ENCODE peak calls at places on chromosomes 13 and 19, in ten cellular contexts. K, I, Q, R, Z, A, H, Y, N and S are unnamed samples.

GRCh38 chr13:111046590-111047141 is 68.4 kb upstream of the ARHGEF7 start:
- DNase-seq in K (no peak), I (peak), Q (no peak), R (no peak), Z (peak), A (no peak), H (no peak), Y (no peak), N (no peak), S (no peak)

GRCh38 chr19:29263305-29264080 is 50.5 kb upstream of the UQCRFS1 start:
- DNase-seq in K (peak), I (no peak), Q (peak), R (no peak), Z (peak), A (peak), H (no peak), Y (no peak), N (no peak), S (peak)

GRCh38 chr19:2495130-2495641 is 19.3 kb downstream of the GADD45B start:
- DNase-seq in K (no peak), I (peak), Q (no peak), R (no peak), Z (no peak), A (peak), H (no peak), Y (peak), N (peak), S (no peak)

GRCh38 chr19:4913996-4914735 is 4.9 kb downstream of the UHRF1 start:
- DNase-seq in K (no peak), I (no peak), Q (peak), R (no peak), Z (no peak), A (no peak), H (no peak), Y (no peak), N (no peak), S (no peak)

GRCh38 chr13:51525567-51526165 is 58.6 kb upstream of the WDFY2 start:
- DNase-seq in K (no peak), I (no peak), Q (no peak), R (no peak), Z (no peak), A (no peak), H (no peak), Y (no peak), N (no peak), S (no peak)

GRCh38 chr19:45553464-45553863 is 31.1 kb downstream of the OPA3 start:
- DNase-seq in K (no peak), I (no peak), Q (no peak), R (no peak), Z (no peak), A (no peak), H (no peak), Y (no peak), N (peak), S (no peak)

GRCh38 chr19:1004204-1004802 is 4.1 kb downstream of the GRIN3B start:
- DNase-seq in K (no peak), I (no peak), Q (no peak), R (no peak), Z (no peak), A (no peak), H (no peak), Y (no peak), N (no peak), S (no peak)

GRCh38 chr13:32878172-32878571 is 138.1 kb upstream of the KL start:
- DNase-seq in K (no peak), I (peak), Q (no peak), R (no peak), Z (no peak), A (peak), H (no peak), Y (no peak), N (no peak), S (no peak)

GRCh38 chr19:39407644-39408391 is 1.2 kb downstream of the ZFP36 start:
- DNase-seq in K (no peak), I (no peak), Q (peak), R (peak), Z (no peak), A (no peak), H (peak), Y (no peak), N (peak), S (no peak)

GRCh38 chr19:43847246-43847645 is 20.1 kb downstream of the ZNF283 start:
- DNase-seq in K (no peak), I (no peak), Q (no peak), R (no peak), Z (no peak), A (no peak), H (no peak), Y (no peak), N (no peak), S (no peak)

GRCh38 chr19:53357821-53358581 is 7.5 kb upstream of the ZNF525 start:
- DNase-seq in K (no peak), I (no peak), Q (no peak), R (no peak), Z (no peak), A (no peak), H (no peak), Y (no peak), N (no peak), S (no peak)

GRCh38 chr13:33934936-33935510 is 117.1 kb downstream of the RFC3 start:
- DNase-seq in K (no peak), I (no peak), Q (no peak), R (no peak), Z (no peak), A (no peak), H (no peak), Y (no peak), N (no peak), S (no peak)

GRCh38 chr13:44801990-44802389 is 187.3 kb downstream of the NUFIP1 start:
- DNase-seq in K (no peak), I (peak), Q (no peak), R (no peak), Z (no peak), A (peak), H (no peak), Y (no peak), N (no peak), S (no peak)

GRCh38 chr13:53138369-53139036 is 109.9 kb downstream of the OLFM4 start:
- DNase-seq in K (no peak), I (no peak), Q (no peak), R (no peak), Z (no peak), A (no peak), H (no peak), Y (no peak), N (no peak), S (no peak)

GRCh38 chr19:17289489-17289888 is 7.8 kb downstream of the ANKLE1 start:
- DNase-seq in K (no peak), I (peak), Q (peak), R (no peak), Z (no peak), A (no peak), H (peak), Y (no peak), N (no peak), S (no peak)

GRCh38 chr13:46386426-46386995 is 541 bp downstream of the RUBCNL start:
- DNase-seq in K (no peak), I (peak), Q (no peak), R (no peak), Z (no peak), A (no peak), H (no peak), Y (no peak), N (no peak), S (no peak)

GRCh38 chr19:56291857-56292256 is 19.3 kb downstream of the EDDM13 start:
- DNase-seq in K (no peak), I (no peak), Q (no peak), R (no peak), Z (no peak), A (no peak), H (no peak), Y (no peak), N (no peak), S (no peak)